ENCODE peak calls at places on chromosome 14, in five cellular contexts. H is thoracic aorta, Y is psoas muscle, L is left ventricle myocardium inferior, J is endothelial cell of umbilical vein. I is an unnamed sample.

GRCh38 chr14:59013672-59014298 is 174.7 kb upstream of the DAAM1 start:
- DNase-seq in H (no peak), Y (no peak), L (no peak), J (no peak), I (no peak)

GRCh38 chr14:19799880-19800279 is 3.7 kb upstream of the OR4N2 start:
- DNase-seq in H (no peak), Y (peak; percentile 40), L (no peak), J (no peak), I (no peak)

GRCh38 chr14:105355049-105355575 is 40.6 kb downstream of the PACS2 start:
- DNase-seq in H (no peak), Y (no peak), L (no peak), J (no peak), I (no peak)

GRCh38 chr14:92846162-92846897 is 52.2 kb downstream of the GOLGA5 start:
- DNase-seq in H (no peak), Y (no peak), L (no peak), J (peak; percentile 73), I (no peak)

GRCh38 chr14:103725001-103725682 is 9.5 kb downstream of the ZFYVE21 start:
- DNase-seq in H (no peak), Y (no peak), L (no peak), J (no peak), I (no peak)

GRCh38 chr14:64702493-64703392 is 1.5 kb upstream of the PLEKHG3 start:
- DNase-seq in H (no peak), Y (no peak), L (no peak), J (no peak), I (peak; percentile 87)

GRCh38 chr14:71372411-71372838 is 465.2 kb downstream of the PCNX1 start:
- DNase-seq in H (no peak), Y (no peak), L (no peak), J (peak; percentile 52), I (no peak)

GRCh38 chr14:54343276-54344121 is 53.3 kb upstream of the CDKN3 start:
- DNase-seq in H (no peak), Y (no peak), L (no peak), J (peak; percentile 66), I (no peak)

GRCh38 chr14:28766505-28767238 is at the start of gene FOXG1:
- DNase-seq in H (no peak), Y (no peak), L (no peak), J (no peak), I (no peak)

GRCh38 chr14:72301352-72301751 is 369.1 kb downstream of the RGS6 start:
- DNase-seq in H (no peak), Y (no peak), L (no peak), J (no peak), I (no peak)

GRCh38 chr14:95530461-95531170 is 4.2 kb upstream of the GLRX5 start:
- DNase-seq in H (no peak), Y (no peak), L (no peak), J (no peak), I (no peak)

GRCh38 chr14:22164616-22165015 is 424.4 kb downstream of the DAD1 start:
- DNase-seq in H (no peak), Y (no peak), L (no peak), J (peak; percentile 32), I (no peak)

GRCh38 chr14:33584698-33585097 is 366.2 kb downstream of the EGLN3 start:
- DNase-seq in H (no peak), Y (no peak), L (no peak), J (no peak), I (no peak)

GRCh38 chr14:101542391-101542790 is 18.9 kb upstream of the DIO3 start:
- DNase-seq in H (no peak), Y (no peak), L (no peak), J (no peak), I (no peak)

GRCh38 chr14:105475916-105476845 is 1.6 kb downstream of the CRIP2 start:
- DNase-seq in H (no peak), Y (peak; percentile 80), L (peak; percentile 75), J (peak; percentile 81), I (peak; percentile 62)

GRCh38 chr14:25056688-25057078 is 6.7 kb upstream of the STXBP6 start:
- DNase-seq in H (no peak), Y (no peak), L (no peak), J (no peak), I (no peak)

GRCh38 chr14:106506901-106507305 is 980.5 kb downstream of the TMEM121 start:
- DNase-seq in H (no peak), Y (no peak), L (no peak), J (no peak), I (no peak)

GRCh38 chr14:48936352-48936751 is 649.8 kb downstream of the RPS29 start:
- DNase-seq in H (no peak), Y (no peak), L (no peak), J (peak; percentile 63), I (no peak)

GRCh38 chr14:59427653-59428578 is 37.3 kb downstream of the GPR135 start:
- DNase-seq in H (peak; percentile 26), Y (peak; percentile 69), L (peak; percentile 72), J (no peak), I (no peak)

GRCh38 chr14:105292810-105293711 is 7.7 kb downstream of the BRF1 start:
- DNase-seq in H (no peak), Y (no peak), L (no peak), J (peak; percentile 64), I (no peak)

GRCh38 chr14:68774771-68775613 is 17.9 kb downstream of the ZFP36L1 start:
- DNase-seq in H (no peak), Y (peak; percentile 34), L (no peak), J (no peak), I (no peak)

GRCh38 chr14:23828611-23829010 is 125.0 kb upstream of the DHRS4 start:
- DNase-seq in H (no peak), Y (no peak), L (no peak), J (no peak), I (no peak)

GRCh38 chr14:23829736-23830474 is 123.7 kb upstream of the DHRS4 start:
- DNase-seq in H (peak; percentile 11), Y (no peak), L (no peak), J (peak; percentile 88), I (no peak)

GRCh38 chr14:23831591-23831990 is 122.0 kb upstream of the DHRS4 start:
- DNase-seq in H (no peak), Y (no peak), L (no peak), J (no peak), I (no peak)

GRCh38 chr14:23828001-23828400 is 125.6 kb upstream of the DHRS4 start:
- DNase-seq in H (no peak), Y (no peak), L (no peak), J (no peak), I (no peak)

DNA sequence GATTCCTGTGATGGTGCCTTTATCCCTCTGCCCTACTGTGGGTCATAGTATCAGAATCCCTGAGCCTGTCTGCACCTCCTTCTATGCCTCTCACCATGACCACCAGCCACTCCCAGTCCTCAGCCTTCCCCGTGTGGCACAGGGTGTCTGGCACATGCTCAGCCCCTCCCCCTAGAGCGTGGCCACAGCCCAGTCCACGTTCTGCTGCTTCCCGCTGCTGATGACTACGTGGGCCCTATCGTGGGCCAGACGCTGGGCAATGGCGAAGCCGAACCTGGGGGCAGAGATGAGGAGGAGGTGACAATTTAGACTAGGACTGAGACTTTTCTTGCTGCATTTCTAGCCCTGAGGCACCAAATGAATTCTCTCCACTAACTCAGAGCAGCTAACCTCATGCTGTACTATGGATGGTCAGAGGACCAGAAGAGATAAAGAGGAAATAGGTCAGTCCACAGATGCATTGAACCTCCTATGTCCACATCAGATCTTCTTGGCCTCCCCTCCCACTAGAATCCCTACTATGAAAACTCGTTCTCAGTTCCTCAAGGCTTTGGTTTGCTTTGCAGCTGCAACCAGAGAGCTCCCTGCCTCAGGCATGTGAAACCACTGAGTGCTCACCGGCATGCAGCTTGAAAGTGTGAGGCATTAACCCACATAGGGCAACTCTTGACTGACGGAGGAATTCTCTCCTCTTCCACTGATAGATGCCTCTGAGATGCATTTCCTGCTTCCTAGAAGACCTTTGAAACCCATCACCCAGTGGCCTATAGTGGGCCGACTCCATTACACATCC is 126.3 kb upstream of the DHRS4 start:
- DNase-seq in H (no peak), Y (no peak), L (no peak), J (no peak), I (no peak)
- H3K9me3 ChIP-seq in H (no peaks in the 10 kb centered on the region), Y (no peaks in the 10 kb centered on the region), L (no peaks in the 10 kb centered on the region), J (no peaks in the 10 kb centered on the region), I (no peaks in the 10 kb centered on the region)

DNA sequence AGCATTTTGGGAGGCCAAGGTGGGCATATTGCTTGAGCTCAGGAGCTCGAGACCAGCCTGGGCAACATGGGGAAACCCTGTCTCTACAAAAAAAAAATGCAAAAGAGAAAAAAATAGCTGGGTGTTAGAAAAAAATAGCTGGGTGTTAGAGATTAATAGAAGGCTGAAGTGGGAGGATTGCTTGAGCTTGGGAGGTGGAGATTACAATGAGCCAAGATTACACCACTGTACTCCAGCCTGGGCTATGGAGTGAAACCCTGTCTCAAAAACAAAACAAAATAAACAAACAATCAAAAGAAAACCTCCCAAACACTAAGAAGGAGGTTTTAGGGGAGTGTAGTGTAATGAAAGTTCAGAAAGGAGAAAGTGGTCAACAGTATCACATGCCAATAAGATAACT is 202.1 kb downstream of the FLRT2 start:
- DNase-seq in H (no peak), Y (no peak), L (no peak), J (no peak), I (no peak)
- H3K4me1 ChIP-seq in H (no peaks in the 10 kb centered on the region), Y (no peaks in the 10 kb centered on the region), L (no peaks in the 10 kb centered on the region), J (no peaks in the 10 kb centered on the region), I (no peaks in the 10 kb centered on the region)

DNA sequence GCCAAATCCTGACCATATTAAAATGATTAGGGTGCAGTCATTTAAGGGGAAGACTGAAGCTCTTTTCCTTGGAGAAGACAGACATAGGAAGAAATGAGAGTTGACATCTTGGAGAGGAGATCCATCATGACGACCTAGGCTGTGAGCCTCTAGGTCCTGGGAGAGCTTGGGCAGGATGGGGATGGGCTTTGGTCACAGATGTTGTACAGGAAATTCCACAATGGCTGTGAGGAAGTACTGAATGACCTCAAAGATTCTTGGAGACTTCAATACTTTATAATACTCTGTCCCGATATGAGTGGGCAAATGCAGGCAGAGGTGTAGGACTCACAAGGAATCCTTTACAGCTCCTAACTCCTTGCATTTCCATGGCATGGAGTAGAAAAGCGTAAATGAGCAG is 204.9 kb upstream of the FRMD6 start:
- DNase-seq in H (no peak), Y (no peak), L (no peak), J (peak; percentile 62), I (no peak)
- H3K27ac ChIP-seq in H (no peak overlapping the region), Y (no peak overlapping the region), L (no peak overlapping the region), J (peak overlapping the region; percentile 36), I (no peak overlapping the region)

GRCh38 chr14:98207466-98207865 is 1064.5 kb downstream of the BCL11B start:
- DNase-seq in H (no peak), Y (no peak), L (no peak), J (no peak), I (no peak)

GRCh38 chr14:98208074-98208675 is 1063.8 kb downstream of the BCL11B start:
- DNase-seq in H (no peak), Y (no peak), L (no peak), J (no peak), I (no peak)

GRCh38 chr14:98204139-98204538 is 1067.9 kb downstream of the BCL11B start:
- DNase-seq in H (no peak), Y (no peak), L (no peak), J (no peak), I (no peak)

GRCh38 chr14:98200621-98201020 is 1071.4 kb downstream of the BCL11B start:
- DNase-seq in H (no peak), Y (no peak), L (no peak), J (no peak), I (no peak)

DNA sequence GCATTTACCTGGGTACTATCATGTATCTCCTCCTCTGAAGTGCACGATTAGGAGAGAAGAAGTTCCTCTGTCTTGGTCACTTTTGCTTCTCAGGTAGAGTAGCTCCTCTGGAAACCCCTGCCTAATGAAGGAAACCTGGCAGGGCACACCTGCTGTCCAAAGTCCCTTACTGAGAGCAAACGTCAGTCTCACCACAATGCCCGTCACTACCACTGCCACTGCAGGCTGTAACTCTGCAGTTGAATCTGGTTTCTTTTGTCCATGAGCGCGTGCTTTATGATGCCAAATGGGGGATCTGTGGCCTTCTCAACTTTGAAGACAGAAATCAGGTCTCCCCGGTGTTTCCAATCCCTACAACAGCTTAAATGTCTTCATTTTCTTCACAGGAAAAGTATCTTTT is 1068.6 kb downstream of the BCL11B start:
- DNase-seq in H (no peak), Y (no peak), L (no peak), J (no peak), I (no peak)
- H3K9me3 ChIP-seq in H (no peaks in the 10 kb centered on the region), Y (no peaks in the 10 kb centered on the region), L (no peaks in the 10 kb centered on the region), J (peaks cover 11% of the 10 kb centered on the region), I (no peaks in the 10 kb centered on the region)